ENCODE peak calls at places on chromosomes 1 and 21, in eight cellular contexts. One of them, this sample, is unnamed.

GRCh38 chr1:61079898-61080336 is 2.4 kb upstream of the NFIA start:
- DNase-seq in kidney epithelial cell: no peak
- DNase-seq in adrenal gland: peak; percentile 83
- DNase-seq in CD8-positive, alpha-beta T cell: no peak
- DNase-seq in GM23248: peak; percentile 83
- DNase-seq in fibroblast of mammary gland: peak; percentile 91
- DNase-seq in left ventricle myocardium inferior: peak; percentile 85
- DNase-seq in SK-N-SH: peak; percentile 72
- DNase-seq in this sample: peak; percentile 86

GRCh38 chr1:199243423-199244061 is 604.7 kb downstream of the PTPRC start:
- DNase-seq in kidney epithelial cell: no peak
- DNase-seq in adrenal gland: peak; percentile 55
- DNase-seq in CD8-positive, alpha-beta T cell: peak; percentile 43
- DNase-seq in GM23248: peak; percentile 63
- DNase-seq in fibroblast of mammary gland: peak; percentile 44
- DNase-seq in left ventricle myocardium inferior: peak; percentile 42
- DNase-seq in SK-N-SH: peak; percentile 32
- DNase-seq in this sample: peak; percentile 7

GRCh38 chr1:111813440-111814304 is 58.0 kb downstream of the DDX20 start:
- DNase-seq in kidney epithelial cell: no peak
- DNase-seq in adrenal gland: no peak
- DNase-seq in CD8-positive, alpha-beta T cell: no peak
- DNase-seq in GM23248: no peak
- DNase-seq in fibroblast of mammary gland: no peak
- DNase-seq in left ventricle myocardium inferior: no peak
- DNase-seq in SK-N-SH: no peak
- DNase-seq in this sample: no peak

GRCh38 chr21:21463456-21463855 is 465.2 kb downstream of the NCAM2 start:
- DNase-seq in kidney epithelial cell: no peak
- DNase-seq in adrenal gland: no peak
- DNase-seq in CD8-positive, alpha-beta T cell: no peak
- DNase-seq in GM23248: no peak
- DNase-seq in fibroblast of mammary gland: no peak
- DNase-seq in left ventricle myocardium inferior: no peak
- DNase-seq in SK-N-SH: no peak
- DNase-seq in this sample: peak; percentile 7

GRCh38 chr1:154567386-154568164 is at the start of gene CHRNB2:
- DNase-seq in kidney epithelial cell: no peak
- DNase-seq in adrenal gland: peak; percentile 75
- DNase-seq in CD8-positive, alpha-beta T cell: peak; percentile 60
- DNase-seq in GM23248: peak; percentile 72
- DNase-seq in fibroblast of mammary gland: peak; percentile 19
- DNase-seq in left ventricle myocardium inferior: peak; percentile 71
- DNase-seq in SK-N-SH: peak; percentile 97
- DNase-seq in this sample: peak; percentile 80

GRCh38 chr1:87017994-87018672 is 103.7 kb downstream of the HS2ST1 start:
- DNase-seq in kidney epithelial cell: no peak
- DNase-seq in adrenal gland: no peak
- DNase-seq in CD8-positive, alpha-beta T cell: no peak
- DNase-seq in GM23248: peak; percentile 12
- DNase-seq in fibroblast of mammary gland: peak; percentile 6
- DNase-seq in left ventricle myocardium inferior: no peak
- DNase-seq in SK-N-SH: no peak
- DNase-seq in this sample: no peak

GRCh38 chr21:41478319-41479177 is 29.4 kb downstream of the TMPRSS2 start:
- DNase-seq in kidney epithelial cell: no peak
- DNase-seq in adrenal gland: no peak
- DNase-seq in CD8-positive, alpha-beta T cell: no peak
- DNase-seq in GM23248: no peak
- DNase-seq in fibroblast of mammary gland: no peak
- DNase-seq in left ventricle myocardium inferior: no peak
- DNase-seq in SK-N-SH: no peak
- DNase-seq in this sample: peak; percentile 35

GRCh38 chr1:225768662-225769426 is 8.8 kb upstream of the SRP9 start:
- DNase-seq in kidney epithelial cell: no peak
- DNase-seq in adrenal gland: no peak
- DNase-seq in CD8-positive, alpha-beta T cell: no peak
- DNase-seq in GM23248: no peak
- DNase-seq in fibroblast of mammary gland: no peak
- DNase-seq in left ventricle myocardium inferior: no peak
- DNase-seq in SK-N-SH: no peak
- DNase-seq in this sample: no peak

GRCh38 chr1:93446837-93447451 is 974 bp upstream of the FNBP1L start:
- DNase-seq in kidney epithelial cell: no peak
- DNase-seq in adrenal gland: peak; percentile 52
- DNase-seq in CD8-positive, alpha-beta T cell: no peak
- DNase-seq in GM23248: peak; percentile 21
- DNase-seq in fibroblast of mammary gland: peak; percentile 13
- DNase-seq in left ventricle myocardium inferior: no peak
- DNase-seq in SK-N-SH: no peak
- DNase-seq in this sample: peak; percentile 71

GRCh38 chr1:905071-905749 is 18.5 kb upstream of the SAMD11 start:
- DNase-seq in kidney epithelial cell: no peak
- DNase-seq in adrenal gland: peak; percentile 53
- DNase-seq in CD8-positive, alpha-beta T cell: no peak
- DNase-seq in GM23248: peak; percentile 72
- DNase-seq in fibroblast of mammary gland: no peak
- DNase-seq in left ventricle myocardium inferior: peak; percentile 74
- DNase-seq in SK-N-SH: peak; percentile 78
- DNase-seq in this sample: peak; percentile 39

GRCh38 chr1:19046972-19047371 is 90.5 kb upstream of the IFFO2 start:
- DNase-seq in kidney epithelial cell: no peak
- DNase-seq in adrenal gland: no peak
- DNase-seq in CD8-positive, alpha-beta T cell: no peak
- DNase-seq in GM23248: no peak
- DNase-seq in fibroblast of mammary gland: no peak
- DNase-seq in left ventricle myocardium inferior: peak; percentile 1
- DNase-seq in SK-N-SH: no peak
- DNase-seq in this sample: no peak

GRCh38 chr1:116178837-116179236 is 67.6 kb downstream of the MAB21L3 start:
- DNase-seq in kidney epithelial cell: no peak
- DNase-seq in adrenal gland: no peak
- DNase-seq in CD8-positive, alpha-beta T cell: no peak
- DNase-seq in GM23248: no peak
- DNase-seq in fibroblast of mammary gland: no peak
- DNase-seq in left ventricle myocardium inferior: no peak
- DNase-seq in SK-N-SH: no peak
- DNase-seq in this sample: peak; percentile 56

GRCh38 chr1:53715478-53715877 is 23.5 kb downstream of the GLIS1 start:
- DNase-seq in kidney epithelial cell: no peak
- DNase-seq in adrenal gland: peak; percentile 24
- DNase-seq in CD8-positive, alpha-beta T cell: no peak
- DNase-seq in GM23248: peak; percentile 37
- DNase-seq in fibroblast of mammary gland: peak; percentile 38
- DNase-seq in left ventricle myocardium inferior: no peak
- DNase-seq in SK-N-SH: peak; percentile 64
- DNase-seq in this sample: no peak

GRCh38 chr1:90727917-90728655 is 11.0 kb upstream of the BARHL2 start:
- DNase-seq in kidney epithelial cell: no peak
- DNase-seq in adrenal gland: no peak
- DNase-seq in CD8-positive, alpha-beta T cell: no peak
- DNase-seq in GM23248: no peak
- DNase-seq in fibroblast of mammary gland: no peak
- DNase-seq in left ventricle myocardium inferior: no peak
- DNase-seq in SK-N-SH: no peak
- DNase-seq in this sample: no peak

GRCh38 chr1:2046225-2046917 is 3.8 kb upstream of the PRKCZ start:
- DNase-seq in kidney epithelial cell: no peak
- DNase-seq in adrenal gland: peak; percentile 80
- DNase-seq in CD8-positive, alpha-beta T cell: no peak
- DNase-seq in GM23248: peak; percentile 21
- DNase-seq in fibroblast of mammary gland: peak; percentile 2
- DNase-seq in left ventricle myocardium inferior: peak; percentile 59
- DNase-seq in SK-N-SH: peak; percentile 81
- DNase-seq in this sample: peak; percentile 72

GRCh38 chr1:221903594-221903993 is 161.7 kb upstream of the DUSP10 start:
- DNase-seq in kidney epithelial cell: no peak
- DNase-seq in adrenal gland: no peak
- DNase-seq in CD8-positive, alpha-beta T cell: no peak
- DNase-seq in GM23248: no peak
- DNase-seq in fibroblast of mammary gland: no peak
- DNase-seq in left ventricle myocardium inferior: no peak
- DNase-seq in SK-N-SH: no peak
- DNase-seq in this sample: no peak

GRCh38 chr1:93004566-93005251 is 43.4 kb upstream of the DIPK1A start:
- DNase-seq in kidney epithelial cell: no peak
- DNase-seq in adrenal gland: no peak
- DNase-seq in CD8-positive, alpha-beta T cell: no peak
- DNase-seq in GM23248: no peak
- DNase-seq in fibroblast of mammary gland: no peak
- DNase-seq in left ventricle myocardium inferior: no peak
- DNase-seq in SK-N-SH: no peak
- DNase-seq in this sample: no peak

GRCh38 chr1:64980745-64981601 is 14.6 kb upstream of the JAK1 start:
- DNase-seq in kidney epithelial cell: no peak
- DNase-seq in adrenal gland: no peak
- DNase-seq in CD8-positive, alpha-beta T cell: no peak
- DNase-seq in GM23248: no peak
- DNase-seq in fibroblast of mammary gland: peak; percentile 14
- DNase-seq in left ventricle myocardium inferior: no peak
- DNase-seq in SK-N-SH: no peak
- DNase-seq in this sample: no peak

GRCh38 chr1:50968021-50968883 is 1.8 kb upstream of the CDKN2C start:
- DNase-seq in kidney epithelial cell: peak; percentile 39
- DNase-seq in adrenal gland: peak; percentile 90
- DNase-seq in CD8-positive, alpha-beta T cell: peak; percentile 75
- DNase-seq in GM23248: peak; percentile 98
- DNase-seq in fibroblast of mammary gland: peak; percentile 88
- DNase-seq in left ventricle myocardium inferior: peak; percentile 94
- DNase-seq in SK-N-SH: peak; percentile 96
- DNase-seq in this sample: peak; percentile 92

GRCh38 chr1:219669042-219669441 is 56.1 kb upstream of the ZC3H11B start:
- DNase-seq in kidney epithelial cell: no peak
- DNase-seq in adrenal gland: no peak
- DNase-seq in CD8-positive, alpha-beta T cell: no peak
- DNase-seq in GM23248: no peak
- DNase-seq in fibroblast of mammary gland: no peak
- DNase-seq in left ventricle myocardium inferior: no peak
- DNase-seq in SK-N-SH: no peak
- DNase-seq in this sample: no peak

GRCh38 chr1:8024329-8024728 is 1.8 kb downstream of the ERRFI1 start:
- DNase-seq in kidney epithelial cell: no peak
- DNase-seq in adrenal gland: no peak
- DNase-seq in CD8-positive, alpha-beta T cell: no peak
- DNase-seq in GM23248: no peak
- DNase-seq in fibroblast of mammary gland: no peak
- DNase-seq in left ventricle myocardium inferior: no peak
- DNase-seq in SK-N-SH: no peak
- DNase-seq in this sample: no peak
- H3K4me3 ChIP-seq in kidney epithelial cell: peak overlapping the region; percentile 77
- H3K4me3 ChIP-seq in adrenal gland: no peak overlapping the region
- H3K4me3 ChIP-seq in CD8-positive, alpha-beta T cell: no peak overlapping the region
- H3K4me3 ChIP-seq in GM23248: peak overlapping the region; percentile 80
- H3K4me3 ChIP-seq in fibroblast of mammary gland: peak overlapping the region; percentile 96
- H3K4me3 ChIP-seq in left ventricle myocardium inferior: peak overlapping the region; percentile 94
- H3K4me3 ChIP-seq in SK-N-SH: no peak overlapping the region
- H3K4me3 ChIP-seq in this sample: peak overlapping the region; percentile 96

GRCh38 chr1:203308205-203309114 is 3.1 kb downstream of the BTG2 start:
- DNase-seq in kidney epithelial cell: no peak
- DNase-seq in adrenal gland: no peak
- DNase-seq in CD8-positive, alpha-beta T cell: no peak
- DNase-seq in GM23248: no peak
- DNase-seq in fibroblast of mammary gland: no peak
- DNase-seq in left ventricle myocardium inferior: no peak
- DNase-seq in SK-N-SH: no peak
- DNase-seq in this sample: no peak
- H3K4me3 ChIP-seq in kidney epithelial cell: peak overlapping the region; percentile 12
- H3K4me3 ChIP-seq in adrenal gland: no peak overlapping the region
- H3K4me3 ChIP-seq in CD8-positive, alpha-beta T cell: peak overlapping the region; percentile 98
- H3K4me3 ChIP-seq in GM23248: no peak overlapping the region
- H3K4me3 ChIP-seq in fibroblast of mammary gland: no peak overlapping the region
- H3K4me3 ChIP-seq in left ventricle myocardium inferior: peak overlapping the region; percentile 94
- H3K4me3 ChIP-seq in SK-N-SH: peak overlapping the region; percentile 44
- H3K4me3 ChIP-seq in this sample: no peak overlapping the region

GRCh38 chr1:26281091-26281958 is 1.4 kb downstream of the SH3BGRL3 start:
- DNase-seq in kidney epithelial cell: no peak
- DNase-seq in adrenal gland: no peak
- DNase-seq in CD8-positive, alpha-beta T cell: no peak
- DNase-seq in GM23248: peak; percentile 61
- DNase-seq in fibroblast of mammary gland: no peak
- DNase-seq in left ventricle myocardium inferior: no peak
- DNase-seq in SK-N-SH: no peak
- DNase-seq in this sample: no peak
- H3K4me3 ChIP-seq in kidney epithelial cell: peak overlapping the region; percentile 77
- H3K4me3 ChIP-seq in adrenal gland: no peak overlapping the region
- H3K4me3 ChIP-seq in CD8-positive, alpha-beta T cell: peak overlapping the region; percentile 74
- H3K4me3 ChIP-seq in GM23248: peak overlapping the region; percentile 85
- H3K4me3 ChIP-seq in fibroblast of mammary gland: peak overlapping the region; percentile 82
- H3K4me3 ChIP-seq in left ventricle myocardium inferior: peak overlapping the region; percentile 92
- H3K4me3 ChIP-seq in SK-N-SH: peak overlapping the region; percentile 85
- H3K4me3 ChIP-seq in this sample: no peak overlapping the region

DNA sequence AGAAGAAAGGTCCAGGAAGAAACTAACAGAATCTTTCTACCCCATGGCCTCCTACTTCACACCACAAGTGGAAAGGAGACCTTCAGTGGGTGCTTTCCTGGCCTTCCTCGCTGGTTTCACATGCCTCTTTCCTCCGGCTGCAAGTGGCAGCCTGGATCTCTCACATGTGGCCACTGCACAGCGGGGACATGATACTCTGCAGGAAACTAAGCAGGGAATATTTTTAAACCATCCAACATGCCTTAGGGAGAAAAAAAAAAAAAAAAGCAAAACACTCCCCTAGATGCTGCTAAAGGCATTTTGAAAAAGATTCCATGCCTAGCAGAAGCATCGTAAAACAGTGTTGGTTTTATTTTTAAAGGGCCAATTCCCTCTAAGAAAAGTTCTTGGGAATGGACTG is 12.1 kb upstream of the GJA5 start:
- DNase-seq in kidney epithelial cell: no peak
- DNase-seq in adrenal gland: no peak
- DNase-seq in CD8-positive, alpha-beta T cell: no peak
- DNase-seq in GM23248: no peak
- DNase-seq in fibroblast of mammary gland: no peak
- DNase-seq in left ventricle myocardium inferior: no peak
- DNase-seq in SK-N-SH: no peak
- DNase-seq in this sample: no peak
- H3K4me3 ChIP-seq in kidney epithelial cell: no peak overlapping the region
- H3K4me3 ChIP-seq in adrenal gland: no peak overlapping the region
- H3K4me3 ChIP-seq in CD8-positive, alpha-beta T cell: no peak overlapping the region
- H3K4me3 ChIP-seq in GM23248: no peak overlapping the region
- H3K4me3 ChIP-seq in fibroblast of mammary gland: no peak overlapping the region
- H3K4me3 ChIP-seq in left ventricle myocardium inferior: peak overlapping the region; percentile 50
- H3K4me3 ChIP-seq in SK-N-SH: no peak overlapping the region
- H3K4me3 ChIP-seq in this sample: no peak overlapping the region

GRCh38 chr1:20733361-20733975 is 965 bp upstream of the SH2D5 start:
- DNase-seq in kidney epithelial cell: no peak
- DNase-seq in adrenal gland: peak; percentile 18
- DNase-seq in CD8-positive, alpha-beta T cell: no peak
- DNase-seq in GM23248: no peak
- DNase-seq in fibroblast of mammary gland: no peak
- DNase-seq in left ventricle myocardium inferior: no peak
- DNase-seq in SK-N-SH: no peak
- DNase-seq in this sample: no peak
- H3K4me3 ChIP-seq in kidney epithelial cell: no peak overlapping the region
- H3K4me3 ChIP-seq in adrenal gland: peak overlapping the region; percentile 45
- H3K4me3 ChIP-seq in CD8-positive, alpha-beta T cell: peak overlapping the region; percentile 60
- H3K4me3 ChIP-seq in GM23248: peak overlapping the region; percentile 28
- H3K4me3 ChIP-seq in fibroblast of mammary gland: no peak overlapping the region
- H3K4me3 ChIP-seq in left ventricle myocardium inferior: peak overlapping the region; percentile 76
- H3K4me3 ChIP-seq in SK-N-SH: peak overlapping the region; percentile 68
- H3K4me3 ChIP-seq in this sample: peak overlapping the region; percentile 47